ENCODE peak calls at places on chromosomes 7 and 10, in six cellular contexts. S, J, Z, T, R and Y are unnamed samples.

GRCh38 chr7:139660317-139661042 is 117.3 kb downstream of the HIPK2 start:
- DNase-seq in S (no peak), J (no peak), Z (no peak), T (no peak), R (no peak), Y (no peak)

GRCh38 chr10:98402931-98403717 is 11.9 kb downstream of the PYROXD2 start:
- DNase-seq in S (no peak), J (no peak), Z (no peak), T (no peak), R (no peak), Y (no peak)

GRCh38 chr10:30697806-30698205 is 68.3 kb upstream of the LYZL2 start:
- DNase-seq in S (no peak), J (no peak), Z (no peak), T (no peak), R (no peak), Y (no peak)

GRCh38 chr10:1109795-1110673 is 53.8 kb downstream of the WDR37 start:
- DNase-seq in S (no peak), J (peak), Z (peak), T (peak), R (peak), Y (no peak)

GRCh38 chr10:122128357-122128756 is 139.4 kb downstream of the TACC2 start:
- DNase-seq in S (peak), J (no peak), Z (no peak), T (no peak), R (no peak), Y (peak)

GRCh38 chr7:74006451-74007259 is 21.3 kb upstream of the ELN start:
- DNase-seq in S (no peak), J (no peak), Z (no peak), T (no peak), R (no peak), Y (no peak)

GRCh38 chr7:40986351-40986873 is 716.5 kb downstream of the INHBA start:
- DNase-seq in S (no peak), J (no peak), Z (no peak), T (no peak), R (no peak), Y (no peak)

GRCh38 chr10:106011189-106011744 is 1153.2 kb downstream of the SORCS1 start:
- DNase-seq in S (no peak), J (no peak), Z (no peak), T (no peak), R (no peak), Y (no peak)

GRCh38 chr7:121302214-121302745 is 26.5 kb upstream of the WNT16 start:
- DNase-seq in S (no peak), J (no peak), Z (peak), T (peak), R (no peak), Y (no peak)

GRCh38 chr7:27175005-27175625 is 995 bp upstream of the HOXA10 start:
- DNase-seq in S (no peak), J (no peak), Z (no peak), T (no peak), R (no peak), Y (no peak)

GRCh38 chr7:628826-629225 is 97.7 kb upstream of the DNAAF5 start:
- DNase-seq in S (no peak), J (no peak), Z (no peak), T (no peak), R (no peak), Y (no peak)

GRCh38 chr7:120538335-120538734 is 265.4 kb downstream of the KCND2 start:
- DNase-seq in S (no peak), J (no peak), Z (no peak), T (no peak), R (no peak), Y (no peak)

GRCh38 chr7:35988105-35988504 is 164.9 kb upstream of the EEPD1 start:
- DNase-seq in S (no peak), J (no peak), Z (no peak), T (no peak), R (no peak), Y (no peak)

GRCh38 chr7:157013602-157014549 is 3.4 kb upstream of the MNX1 start:
- DNase-seq in S (no peak), J (no peak), Z (no peak), T (no peak), R (no peak), Y (no peak)

GRCh38 chr10:33353853-33354252 is 19.4 kb upstream of the NRP1 start:
- DNase-seq in S (no peak), J (no peak), Z (no peak), T (no peak), R (no peak), Y (no peak)

GRCh38 chr7:24587853-24588252 is 14.6 kb downstream of the PALS2 start:
- DNase-seq in S (no peak), J (peak), Z (no peak), T (no peak), R (peak), Y (no peak)

GRCh38 chr10:80408198-80409085 is at the start of gene PRXL2A:
- DNase-seq in S (peak), J (peak), Z (peak), T (peak), R (peak), Y (peak)

GRCh38 chr10:86022906-86023305 is 343.7 kb downstream of the GRID1 start:
- DNase-seq in S (no peak), J (no peak), Z (no peak), T (no peak), R (no peak), Y (no peak)

GRCh38 chr7:12851142-12851541 is 163.7 kb downstream of the ARL4A start:
- DNase-seq in S (no peak), J (no peak), Z (no peak), T (no peak), R (no peak), Y (no peak)

GRCh38 chr10:130326954-130327353 is 190.8 kb downstream of the GLRX3 start:
- DNase-seq in S (no peak), J (no peak), Z (no peak), T (no peak), R (no peak), Y (no peak)

GRCh38 chr10:78605800-78606350 is 462.9 kb upstream of the ZMIZ1 start:
- DNase-seq in S (no peak), J (no peak), Z (no peak), T (no peak), R (no peak), Y (no peak)

GRCh38 chr10:95237376-95238170 is 43.5 kb downstream of the ACSM6 start:
- DNase-seq in S (no peak), J (no peak), Z (no peak), T (no peak), R (no peak), Y (no peak)

GRCh38 chr10:122113161-122113944 is 124.4 kb downstream of the TACC2 start:
- DNase-seq in S (peak), J (no peak), Z (peak), T (no peak), R (no peak), Y (peak)

GRCh38 chr10:122344741-122345258 is 29.7 kb upstream of the PLEKHA1 start:
- DNase-seq in S (no peak), J (no peak), Z (no peak), T (no peak), R (no peak), Y (no peak)

GRCh38 chr7:77226357-77226839 is 26.8 kb upstream of the FGL2 start:
- DNase-seq in S (no peak), J (no peak), Z (no peak), T (no peak), R (no peak), Y (no peak)

GRCh38 chr7:99766484-99767099 is 17.4 kb downstream of the CYP3A4 start:
- DNase-seq in S (no peak), J (no peak), Z (no peak), T (no peak), R (no peak), Y (no peak)

GRCh38 chr10:123463176-123463575 is 203.0 kb upstream of the GPR26 start:
- DNase-seq in S (no peak), J (no peak), Z (no peak), T (no peak), R (no peak), Y (no peak)

GRCh38 chr10:3786295-3786981 is 1.4 kb upstream of the KLF6 start:
- DNase-seq in S (peak), J (no peak), Z (no peak), T (no peak), R (peak), Y (peak)

GRCh38 chr7:30510124-30511074 is 5.8 kb upstream of the GGCT start:
- DNase-seq in S (no peak), J (no peak), Z (no peak), T (no peak), R (no peak), Y (no peak)

GRCh38 chr10:121608669-121609190 is 10.5 kb upstream of the FGFR2 start:
- DNase-seq in S (peak), J (no peak), Z (peak), T (peak), R (peak), Y (peak)

GRCh38 chr10:15856328-15857000 is 3.8 kb downstream of the MINDY3 start:
- DNase-seq in S (no peak), J (no peak), Z (no peak), T (no peak), R (no peak), Y (no peak)

GRCh38 chr10:102782698-102783540 is 39.2 kb downstream of the WBP1L start:
- DNase-seq in S (peak), J (no peak), Z (no peak), T (no peak), R (no peak), Y (peak)

GRCh38 chr10:33117816-33118215 is 159.8 kb upstream of the ITGB1 start:
- DNase-seq in S (no peak), J (peak), Z (no peak), T (no peak), R (peak), Y (no peak)